ENCODE peak calls at places on chromosomes 5 and 9, in nine cellular contexts. One of them, this sample, is unnamed.

GRCh38 chr9:708182-708555 is 133.3 kb upstream of the DMRT1 start:
- DNase-seq in AG10803: no peak
- DNase-seq in activated CD8-positive, alpha-beta T cell treated with anti-CD3 and anti-CD28 coated beads for 36 hours: no peak
- DNase-seq in CD4-positive, alpha-beta T cell: no peak
- DNase-seq in transverse colon: no peak
- DNase-seq in ovary: no peak
- DNase-seq in HCT116: no peak
- DNase-seq in lower leg skin: no peak
- DNase-seq in epithelial cell of esophagus: peak
- DNase-seq in this sample: no peak

GRCh38 chr5:52837068-52837467 is 49.4 kb downstream of the ITGA1 start:
- DNase-seq in activated CD8-positive, alpha-beta T cell treated with anti-CD3 and anti-CD28 coated beads for 36 hours: no peak
- DNase-seq in HCT116: no peak
- DNase-seq in transverse colon: no peak
- DNase-seq in CD4-positive, alpha-beta T cell: no peak
- DNase-seq in lower leg skin: no peak
- DNase-seq in epithelial cell of esophagus: peak
- DNase-seq in AG10803: no peak
- DNase-seq in ovary: no peak
- DNase-seq in this sample: no peak

GRCh38 chr5:111252799-111253564 is 28.8 kb downstream of the CAMK4 start:
- DNase-seq in AG10803: no peak
- DNase-seq in HCT116: no peak
- DNase-seq in CD4-positive, alpha-beta T cell: no peak
- DNase-seq in ovary: no peak
- DNase-seq in activated CD8-positive, alpha-beta T cell treated with anti-CD3 and anti-CD28 coated beads for 36 hours: peak
- DNase-seq in transverse colon: peak
- DNase-seq in epithelial cell of esophagus: no peak
- DNase-seq in lower leg skin: no peak
- DNase-seq in this sample: no peak

GRCh38 chr9:94915476-94916450 is 189.3 kb downstream of the AOPEP start:
- DNase-seq in epithelial cell of esophagus: no peak
- DNase-seq in HCT116: no peak
- DNase-seq in activated CD8-positive, alpha-beta T cell treated with anti-CD3 and anti-CD28 coated beads for 36 hours: no peak
- DNase-seq in AG10803: no peak
- DNase-seq in transverse colon: no peak
- DNase-seq in lower leg skin: peak
- DNase-seq in ovary: no peak
- DNase-seq in CD4-positive, alpha-beta T cell: no peak
- DNase-seq in this sample: no peak

GRCh38 chr5:33565304-33565703 is 124.5 kb downstream of the TARS1 start:
- DNase-seq in CD4-positive, alpha-beta T cell: no peak
- DNase-seq in AG10803: peak
- DNase-seq in ovary: peak
- DNase-seq in transverse colon: no peak
- DNase-seq in lower leg skin: no peak
- DNase-seq in epithelial cell of esophagus: no peak
- DNase-seq in activated CD8-positive, alpha-beta T cell treated with anti-CD3 and anti-CD28 coated beads for 36 hours: no peak
- DNase-seq in HCT116: no peak
- DNase-seq in this sample: no peak

GRCh38 chr9:121876658-121877271 is 216.3 kb downstream of the TTLL11 start:
- DNase-seq in activated CD8-positive, alpha-beta T cell treated with anti-CD3 and anti-CD28 coated beads for 36 hours: no peak
- DNase-seq in transverse colon: no peak
- DNase-seq in ovary: no peak
- DNase-seq in lower leg skin: no peak
- DNase-seq in AG10803: peak
- DNase-seq in epithelial cell of esophagus: peak
- DNase-seq in CD4-positive, alpha-beta T cell: no peak
- DNase-seq in HCT116: no peak
- DNase-seq in this sample: no peak

GRCh38 chr5:51380603-51381207 is 2.5 kb upstream of the ISL1 start:
- DNase-seq in epithelial cell of esophagus: peak
- DNase-seq in ovary: no peak
- DNase-seq in lower leg skin: no peak
- DNase-seq in transverse colon: no peak
- DNase-seq in AG10803: no peak
- DNase-seq in HCT116: no peak
- DNase-seq in CD4-positive, alpha-beta T cell: no peak
- DNase-seq in activated CD8-positive, alpha-beta T cell treated with anti-CD3 and anti-CD28 coated beads for 36 hours: peak
- DNase-seq in this sample: no peak

GRCh38 chr5:36733183-36733582 is 126.8 kb downstream of the SLC1A3 start:
- DNase-seq in ovary: no peak
- DNase-seq in HCT116: no peak
- DNase-seq in lower leg skin: no peak
- DNase-seq in epithelial cell of esophagus: peak
- DNase-seq in activated CD8-positive, alpha-beta T cell treated with anti-CD3 and anti-CD28 coated beads for 36 hours: no peak
- DNase-seq in transverse colon: no peak
- DNase-seq in CD4-positive, alpha-beta T cell: no peak
- DNase-seq in AG10803: no peak
- DNase-seq in this sample: no peak

GRCh38 chr9:93650448-93650847 is 74.1 kb downstream of the PHF2 start:
- DNase-seq in ovary: peak
- DNase-seq in activated CD8-positive, alpha-beta T cell treated with anti-CD3 and anti-CD28 coated beads for 36 hours: no peak
- DNase-seq in AG10803: no peak
- DNase-seq in lower leg skin: peak
- DNase-seq in epithelial cell of esophagus: no peak
- DNase-seq in transverse colon: peak
- DNase-seq in CD4-positive, alpha-beta T cell: no peak
- DNase-seq in HCT116: no peak
- DNase-seq in this sample: no peak

GRCh38 chr5:180598316-180598701 is 7.0 kb upstream of the SCGB3A1 start:
- DNase-seq in AG10803: no peak
- DNase-seq in lower leg skin: no peak
- DNase-seq in CD4-positive, alpha-beta T cell: no peak
- DNase-seq in activated CD8-positive, alpha-beta T cell treated with anti-CD3 and anti-CD28 coated beads for 36 hours: no peak
- DNase-seq in HCT116: no peak
- DNase-seq in epithelial cell of esophagus: no peak
- DNase-seq in ovary: no peak
- DNase-seq in transverse colon: no peak
- DNase-seq in this sample: no peak

GRCh38 chr9:129740666-129741464 is 12.0 kb downstream of the PTGES start:
- DNase-seq in ovary: no peak
- DNase-seq in AG10803: no peak
- DNase-seq in transverse colon: no peak
- DNase-seq in HCT116: no peak
- DNase-seq in lower leg skin: no peak
- DNase-seq in epithelial cell of esophagus: no peak
- DNase-seq in activated CD8-positive, alpha-beta T cell treated with anti-CD3 and anti-CD28 coated beads for 36 hours: no peak
- DNase-seq in CD4-positive, alpha-beta T cell: no peak
- DNase-seq in this sample: no peak

GRCh38 chr9:79962836-79963235 is 391.1 kb downstream of the TLE4 start:
- DNase-seq in CD4-positive, alpha-beta T cell: no peak
- DNase-seq in activated CD8-positive, alpha-beta T cell treated with anti-CD3 and anti-CD28 coated beads for 36 hours: no peak
- DNase-seq in ovary: no peak
- DNase-seq in epithelial cell of esophagus: no peak
- DNase-seq in transverse colon: no peak
- DNase-seq in HCT116: no peak
- DNase-seq in lower leg skin: no peak
- DNase-seq in AG10803: no peak
- DNase-seq in this sample: no peak

GRCh38 chr5:77168187-77168883 is 42.1 kb upstream of the PDE8B start:
- DNase-seq in HCT116: no peak
- DNase-seq in activated CD8-positive, alpha-beta T cell treated with anti-CD3 and anti-CD28 coated beads for 36 hours: no peak
- DNase-seq in transverse colon: peak
- DNase-seq in epithelial cell of esophagus: no peak
- DNase-seq in AG10803: peak
- DNase-seq in CD4-positive, alpha-beta T cell: no peak
- DNase-seq in ovary: peak
- DNase-seq in lower leg skin: peak
- DNase-seq in this sample: no peak

GRCh38 chr9:92894711-92895362 is 17.0 kb upstream of the ZNF484 start:
- DNase-seq in epithelial cell of esophagus: no peak
- DNase-seq in lower leg skin: no peak
- DNase-seq in activated CD8-positive, alpha-beta T cell treated with anti-CD3 and anti-CD28 coated beads for 36 hours: no peak
- DNase-seq in ovary: no peak
- DNase-seq in HCT116: no peak
- DNase-seq in CD4-positive, alpha-beta T cell: no peak
- DNase-seq in AG10803: no peak
- DNase-seq in transverse colon: no peak
- DNase-seq in this sample: no peak

GRCh38 chr5:124154714-124155113 is 591.7 kb downstream of the ZNF608 start:
- DNase-seq in epithelial cell of esophagus: no peak
- DNase-seq in CD4-positive, alpha-beta T cell: no peak
- DNase-seq in AG10803: no peak
- DNase-seq in lower leg skin: no peak
- DNase-seq in HCT116: no peak
- DNase-seq in transverse colon: no peak
- DNase-seq in ovary: no peak
- DNase-seq in activated CD8-positive, alpha-beta T cell treated with anti-CD3 and anti-CD28 coated beads for 36 hours: no peak
- DNase-seq in this sample: no peak

GRCh38 chr5:79122963-79123362 is 11.4 kb downstream of the BHMT start:
- DNase-seq in AG10803: no peak
- DNase-seq in epithelial cell of esophagus: no peak
- DNase-seq in activated CD8-positive, alpha-beta T cell treated with anti-CD3 and anti-CD28 coated beads for 36 hours: no peak
- DNase-seq in transverse colon: no peak
- DNase-seq in lower leg skin: no peak
- DNase-seq in CD4-positive, alpha-beta T cell: no peak
- DNase-seq in ovary: no peak
- DNase-seq in HCT116: no peak
- DNase-seq in this sample: no peak

GRCh38 chr9:95044731-95045508 is 272.6 kb downstream of the FANCC start:
- DNase-seq in AG10803: no peak
- DNase-seq in epithelial cell of esophagus: peak
- DNase-seq in HCT116: no peak
- DNase-seq in ovary: no peak
- DNase-seq in lower leg skin: no peak
- DNase-seq in activated CD8-positive, alpha-beta T cell treated with anti-CD3 and anti-CD28 coated beads for 36 hours: no peak
- DNase-seq in transverse colon: peak
- DNase-seq in CD4-positive, alpha-beta T cell: no peak
- DNase-seq in this sample: no peak

GRCh38 chr5:95583992-95584391 is 29.1 kb downstream of the ARSK start:
- DNase-seq in AG10803: no peak
- DNase-seq in transverse colon: no peak
- DNase-seq in activated CD8-positive, alpha-beta T cell treated with anti-CD3 and anti-CD28 coated beads for 36 hours: no peak
- DNase-seq in HCT116: no peak
- DNase-seq in lower leg skin: no peak
- DNase-seq in epithelial cell of esophagus: peak
- DNase-seq in ovary: no peak
- DNase-seq in CD4-positive, alpha-beta T cell: no peak
- DNase-seq in this sample: no peak

GRCh38 chr5:111829701-111830100 is 72.7 kb upstream of the NREP start:
- DNase-seq in HCT116: no peak
- DNase-seq in transverse colon: no peak
- DNase-seq in epithelial cell of esophagus: peak
- DNase-seq in AG10803: peak
- DNase-seq in activated CD8-positive, alpha-beta T cell treated with anti-CD3 and anti-CD28 coated beads for 36 hours: no peak
- DNase-seq in lower leg skin: no peak
- DNase-seq in ovary: no peak
- DNase-seq in CD4-positive, alpha-beta T cell: no peak
- DNase-seq in this sample: no peak

GRCh38 chr5:169460123-169460522 is 123.5 kb upstream of the SPDL1 start:
- DNase-seq in activated CD8-positive, alpha-beta T cell treated with anti-CD3 and anti-CD28 coated beads for 36 hours: no peak
- DNase-seq in epithelial cell of esophagus: no peak
- DNase-seq in ovary: no peak
- DNase-seq in transverse colon: no peak
- DNase-seq in HCT116: no peak
- DNase-seq in CD4-positive, alpha-beta T cell: no peak
- DNase-seq in lower leg skin: no peak
- DNase-seq in AG10803: no peak
- DNase-seq in this sample: no peak

GRCh38 chr9:134174526-134175290 is 10.3 kb upstream of the RNU6ATAC start:
- DNase-seq in HCT116: no peak
- DNase-seq in lower leg skin: no peak
- DNase-seq in activated CD8-positive, alpha-beta T cell treated with anti-CD3 and anti-CD28 coated beads for 36 hours: no peak
- DNase-seq in AG10803: no peak
- DNase-seq in transverse colon: no peak
- DNase-seq in epithelial cell of esophagus: no peak
- DNase-seq in ovary: no peak
- DNase-seq in CD4-positive, alpha-beta T cell: no peak
- DNase-seq in this sample: no peak

GRCh38 chr9:136096505-136097001 is 1.5 kb upstream of the NACC2 start:
- DNase-seq in CD4-positive, alpha-beta T cell: no peak
- DNase-seq in ovary: no peak
- DNase-seq in AG10803: no peak
- DNase-seq in epithelial cell of esophagus: no peak
- DNase-seq in HCT116: no peak
- DNase-seq in activated CD8-positive, alpha-beta T cell treated with anti-CD3 and anti-CD28 coated beads for 36 hours: no peak
- DNase-seq in transverse colon: no peak
- DNase-seq in lower leg skin: no peak
- DNase-seq in this sample: no peak

GRCh38 chr5:114305402-114306207 is 56.3 kb upstream of the KCNN2 start:
- DNase-seq in AG10803: peak
- DNase-seq in lower leg skin: no peak
- DNase-seq in activated CD8-positive, alpha-beta T cell treated with anti-CD3 and anti-CD28 coated beads for 36 hours: no peak
- DNase-seq in transverse colon: no peak
- DNase-seq in epithelial cell of esophagus: peak
- DNase-seq in CD4-positive, alpha-beta T cell: no peak
- DNase-seq in ovary: no peak
- DNase-seq in HCT116: no peak
- DNase-seq in this sample: no peak
- TF ChIP-seq CTCF in AG10803: peak
- TF ChIP-seq CTCF in lower leg skin: no peak
- TF ChIP-seq CTCF in activated CD8-positive, alpha-beta T cell treated with anti-CD3 and anti-CD28 coated beads for 36 hours: no peak
- TF ChIP-seq CTCF in transverse colon: no peak
- TF ChIP-seq CTCF in epithelial cell of esophagus: peak
- TF ChIP-seq CTCF in CD4-positive, alpha-beta T cell: no peak
- TF ChIP-seq CTCF in ovary: no peak
- TF ChIP-seq CTCF in HCT116: peak
- TF ChIP-seq CTCF in this sample: no peak

DNA sequence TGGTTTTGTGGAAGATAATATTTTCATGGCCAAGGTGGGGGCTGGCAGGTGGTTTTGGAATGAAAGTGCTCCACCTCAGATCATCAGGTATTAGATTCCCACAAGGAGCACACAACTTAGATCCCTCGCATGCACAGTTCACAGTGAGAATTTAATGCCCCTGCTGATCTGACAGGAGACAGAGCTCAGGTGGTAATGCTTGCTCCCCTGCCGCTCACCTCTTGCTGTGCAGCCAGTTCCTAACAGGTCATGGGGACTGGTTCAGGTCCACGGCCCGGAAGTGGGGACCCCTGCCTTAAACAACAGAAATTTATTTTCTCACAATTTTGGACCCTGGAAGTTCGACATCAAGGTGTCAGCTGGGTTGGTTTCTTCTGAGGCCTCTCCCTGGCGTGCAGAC is 668.7 kb upstream of the ZNF608 start:
- DNase-seq in CD4-positive, alpha-beta T cell: no peak
- DNase-seq in activated CD8-positive, alpha-beta T cell treated with anti-CD3 and anti-CD28 coated beads for 36 hours: no peak
- DNase-seq in transverse colon: no peak
- DNase-seq in HCT116: no peak
- DNase-seq in lower leg skin: no peak
- DNase-seq in ovary: no peak
- DNase-seq in AG10803: no peak
- DNase-seq in epithelial cell of esophagus: no peak
- DNase-seq in this sample: no peak
- TF ChIP-seq CTCF in CD4-positive, alpha-beta T cell: no peak
- TF ChIP-seq CTCF in activated CD8-positive, alpha-beta T cell treated with anti-CD3 and anti-CD28 coated beads for 36 hours: no peak
- TF ChIP-seq CTCF in transverse colon: no peak
- TF ChIP-seq CTCF in HCT116: no peak
- TF ChIP-seq CTCF in lower leg skin: no peak
- TF ChIP-seq CTCF in ovary: no peak
- TF ChIP-seq CTCF in AG10803: no peak
- TF ChIP-seq CTCF in epithelial cell of esophagus: no peak
- TF ChIP-seq CTCF in this sample: no peak

GRCh38 chr5:135977375-135977928 is 22.7 kb upstream of the LECT2 start:
- DNase-seq in AG10803: peak
- DNase-seq in epithelial cell of esophagus: peak
- DNase-seq in ovary: no peak
- DNase-seq in activated CD8-positive, alpha-beta T cell treated with anti-CD3 and anti-CD28 coated beads for 36 hours: peak
- DNase-seq in lower leg skin: peak
- DNase-seq in CD4-positive, alpha-beta T cell: peak
- DNase-seq in HCT116: peak
- DNase-seq in transverse colon: peak
- DNase-seq in this sample: no peak
- TF ChIP-seq CTCF in AG10803: peak
- TF ChIP-seq CTCF in epithelial cell of esophagus: peak
- TF ChIP-seq CTCF in ovary: no peak
- TF ChIP-seq CTCF in activated CD8-positive, alpha-beta T cell treated with anti-CD3 and anti-CD28 coated beads for 36 hours: peak
- TF ChIP-seq CTCF in lower leg skin: no peak
- TF ChIP-seq CTCF in CD4-positive, alpha-beta T cell: no peak
- TF ChIP-seq CTCF in HCT116: peak
- TF ChIP-seq CTCF in transverse colon: peak
- TF ChIP-seq CTCF in this sample: no peak

GRCh38 chr5:141349917-141350619 is at the start of gene PCDHGB1:
- DNase-seq in HCT116: no peak
- DNase-seq in AG10803: peak
- DNase-seq in CD4-positive, alpha-beta T cell: no peak
- DNase-seq in ovary: no peak
- DNase-seq in epithelial cell of esophagus: peak
- DNase-seq in transverse colon: peak
- DNase-seq in activated CD8-positive, alpha-beta T cell treated with anti-CD3 and anti-CD28 coated beads for 36 hours: peak
- DNase-seq in lower leg skin: peak
- DNase-seq in this sample: no peak
- TF ChIP-seq CTCF in HCT116: peak
- TF ChIP-seq CTCF in AG10803: peak
- TF ChIP-seq CTCF in CD4-positive, alpha-beta T cell: no peak
- TF ChIP-seq CTCF in ovary: no peak
- TF ChIP-seq CTCF in epithelial cell of esophagus: peak
- TF ChIP-seq CTCF in transverse colon: no peak
- TF ChIP-seq CTCF in activated CD8-positive, alpha-beta T cell treated with anti-CD3 and anti-CD28 coated beads for 36 hours: peak
- TF ChIP-seq CTCF in lower leg skin: no peak
- TF ChIP-seq CTCF in this sample: no peak

This sample was measured in activated B cell treated with CpG ODN at 0.5 μM for 24 hours.